ENCODE peak calls at places on chromosomes 3 and 15, in seven cellular contexts. H is IMR-90, K is H54, L is HCEC 1CT, M is NCI-H345, D is nephron progenitor cell, V is right atrium auricular region. T is an unnamed sample.

GRCh38 chr3:128487813-128488635 is 5.0 kb downstream of the GATA2 start:
- DNase-seq in H (peak), K (peak), L (peak), M (no peak), D (peak), V (peak), T (peak)

GRCh38 chr3:41202834-41203345 is 3.6 kb downstream of the CTNNB1 start:
- DNase-seq in H (peak), K (no peak), L (peak), M (peak), D (no peak), V (no peak), T (peak)

GRCh38 chr15:90266485-90266884 is 1.0 kb downstream of the NGRN start:
- DNase-seq in H (peak), K (no peak), L (peak), M (no peak), D (no peak), V (no peak), T (peak)

GRCh38 chr3:43782541-43782940 is 91.8 kb downstream of the ABHD5 start:
- DNase-seq in H (no peak), K (no peak), L (no peak), M (no peak), D (no peak), V (peak), T (no peak)

GRCh38 chr3:126343675-126344074 is 13.5 kb downstream of the KLF15 start:
- DNase-seq in H (no peak), K (no peak), L (no peak), M (no peak), D (no peak), V (peak), T (no peak)

GRCh38 chr3:158352551-158352950 is 218.4 kb upstream of the MLF1 start:
- DNase-seq in H (no peak), K (no peak), L (no peak), M (no peak), D (no peak), V (no peak), T (peak)

GRCh38 chr15:35693286-35693685 is 147.3 kb upstream of the DPH6 start:
- DNase-seq in H (peak), K (no peak), L (peak), M (no peak), D (no peak), V (no peak), T (peak)

GRCh38 chr3:171982829-171983228 is 56.5 kb upstream of the FNDC3B start:
- DNase-seq in H (peak), K (no peak), L (peak), M (no peak), D (no peak), V (no peak), T (peak)

GRCh38 chr15:43518073-43518761 is 809 bp downstream of the MAP1A start:
- DNase-seq in H (peak), K (no peak), L (peak), M (peak), D (peak), V (peak), T (peak)

GRCh38 chr3:141960731-141961130 is 84.3 kb downstream of the ATP1B3 start:
- DNase-seq in H (peak), K (no peak), L (peak), M (no peak), D (no peak), V (peak), T (peak)